ENCODE peak calls at places on chromosomes 16 and 17, in six cellular contexts. H, Q, A, Z, E and T are unnamed samples. For H3K9me3, the result is how much of the 10 kb centered on the place peaks cover.

GRCh38 chr16:27918755-27919154 is 144.8 kb downstream of the GSG1L start:
- DNase-seq in Q (no peak), H (no peak), Z (no peak), A (no peak), E (no peak), T (peak)

GRCh38 chr16:12120331-12120981 is 143.9 kb downstream of the SNX29 start:
- DNase-seq in Z (no peak), E (no peak), A (no peak), H (peak), Q (no peak), T (no peak)

GRCh38 chr17:74619077-74619673 is 4.4 kb downstream of the CD300E start:
- DNase-seq in E (no peak), Q (no peak), H (no peak), A (no peak), Z (no peak), T (no peak)

GRCh38 chr17:74987909-74988711 is 678 bp downstream of the CDR2L start:
- DNase-seq in E (peak), H (peak), Z (peak), Q (peak), A (peak), T (peak)

GRCh38 chr17:38554430-38555350 is 51.1 kb downstream of the SRCIN1 start:
- DNase-seq in Z (no peak), H (no peak), Q (no peak), A (no peak), E (no peak), T (no peak)

GRCh38 chr17:28908640-28909098 is 5.8 kb upstream of the DHRS13 start:
- DNase-seq in A (no peak), Z (peak), E (no peak), Q (no peak), H (no peak), T (peak)

GRCh38 chr17:5364156-5364555 is 55.3 kb downstream of the NUP88 start:
- DNase-seq in H (no peak), E (no peak), Q (no peak), Z (no peak), A (no peak), T (no peak)

GRCh38 chr17:34308376-34308775 is 10.9 kb upstream of the CCL8 start:
- DNase-seq in E (no peak), Q (no peak), A (no peak), Z (no peak), H (no peak), T (no peak)

GRCh38 chr16:2818278-2818876 is 1.3 kb downstream of the PRSS21 start:
- DNase-seq in Q (peak), H (no peak), Z (no peak), A (no peak), E (no peak), T (no peak)

DNA sequence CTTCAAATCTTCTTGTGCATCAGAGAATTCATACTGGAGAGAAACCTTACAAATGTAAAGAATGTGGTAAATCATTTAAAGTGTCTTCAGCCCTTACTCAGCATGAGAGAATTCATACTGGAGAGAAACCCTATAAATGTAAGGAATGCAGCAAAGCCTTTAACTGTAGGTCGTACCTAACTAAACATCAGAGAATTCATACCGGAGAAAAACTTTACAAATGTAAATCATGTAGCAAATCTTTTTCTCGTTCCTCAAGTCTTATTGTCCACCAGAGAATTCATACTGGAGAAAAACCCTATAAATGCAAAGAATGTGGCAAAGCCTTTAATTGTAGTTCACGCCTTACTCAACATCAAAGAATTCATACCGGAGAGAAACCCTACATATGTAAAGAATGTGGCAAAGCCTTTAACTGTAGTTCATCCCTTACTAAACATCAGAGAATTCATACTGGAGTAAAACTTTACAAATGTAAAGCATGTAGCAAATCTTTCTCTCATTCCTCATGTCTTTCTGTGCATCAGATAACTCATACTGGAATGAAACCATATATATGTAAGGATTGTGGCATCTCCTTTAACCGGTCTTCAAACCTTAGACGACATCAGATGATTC is 118.5 kb upstream of the ZNF267 start:
- DNase-seq in Q (no peak), A (no peak), H (no peak), E (no peak), Z (no peak), T (no peak)
- H3K9me3 ChIP-seq in Q (half or more), A (under half), H (half or more), E (under half), Z (half or more), T (under half)

GRCh38 chr16:16120382-16121184 is 102.7 kb downstream of the ABCC6 start:
- DNase-seq in E (no peak), Z (no peak), A (no peak), H (peak), Q (no peak), T (peak)
- TF ChIP-seq POLR2A in E (no peak), Z (no peak), A (no peak), H (no peak), Q (no peak), T (no peak)

GRCh38 chr17:83180264-83180995 is 101.0 kb downstream of the METRNL start:
- DNase-seq in Z (no peak), Q (peak), E (no peak), H (no peak), A (peak), T (no peak)

GRCh38 chr17:83178533-83179201 is 99.3 kb downstream of the METRNL start:
- DNase-seq in Z (peak), A (peak), H (no peak), Q (peak), E (no peak), T (no peak)

GRCh38 chr17:83179811-83180210 is 100.4 kb downstream of the METRNL start:
- DNase-seq in A (peak), E (no peak), Q (peak), H (no peak), Z (no peak), T (no peak)

GRCh38 chr17:83177611-83178532 is 98.5 kb downstream of the METRNL start:
- DNase-seq in Q (peak), Z (peak), E (no peak), A (peak), H (no peak), T (no peak)

GRCh38 chr17:83179378-83179777 is 100.0 kb downstream of the METRNL start:
- DNase-seq in Q (peak), Z (peak), A (peak), E (no peak), H (no peak), T (no peak)
- H3K9me3 ChIP-seq in Q (under half), Z (under half), A (under half), E (under half), H (under half), T (under half)

GRCh38 chr16:68085259-68086071 is at the start of gene NFATC3:
- DNase-seq in A (peak), Q (peak), E (peak), H (peak), Z (peak), T (peak)
- TF ChIP-seq POLR2A in A (peak), Q (no peak), E (peak), H (peak), Z (peak), T (no peak)

DNA sequence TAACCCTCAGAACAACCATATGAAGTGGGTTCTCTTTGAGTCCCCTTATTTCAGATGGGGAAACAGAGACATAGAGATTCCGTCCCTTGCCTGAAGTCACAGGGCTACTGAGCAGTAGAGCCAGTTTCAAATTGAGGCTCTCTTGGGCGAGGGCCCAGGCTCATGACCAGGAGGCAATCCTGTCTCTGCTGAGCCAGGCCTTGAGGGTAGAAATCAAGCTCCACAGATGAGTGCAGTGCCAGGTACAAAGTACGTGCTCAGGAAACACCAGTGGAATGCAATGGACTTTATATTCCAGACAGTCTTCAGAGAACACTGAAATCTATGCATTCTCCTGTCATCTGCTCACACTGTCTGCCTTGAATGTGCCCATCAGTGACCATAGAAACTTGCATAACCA is 291.7 kb upstream of the MAF start:
- DNase-seq in Q (no peak), E (no peak), H (no peak), Z (no peak), A (no peak), T (no peak)
- H3K9me3 ChIP-seq in Q (under half), E (under half), H (under half), Z (under half), A (under half), T (under half)

GRCh38 chr17:7107795-7108559 is 6.6 kb downstream of the ASGR2 start:
- DNase-seq in E (no peak), Q (no peak), H (no peak), Z (no peak), A (no peak), T (no peak)

GRCh38 chr17:7109461-7110322 is 4.9 kb downstream of the ASGR2 start:
- DNase-seq in H (no peak), E (no peak), Z (no peak), A (no peak), Q (no peak), T (no peak)

GRCh38 chr17:7108981-7109380 is 5.6 kb downstream of the ASGR2 start:
- DNase-seq in H (no peak), A (no peak), Q (no peak), Z (no peak), E (no peak), T (no peak)

GRCh38 chr17:7107012-7107754 is 7.4 kb downstream of the ASGR2 start:
- DNase-seq in Z (no peak), E (no peak), Q (no peak), A (no peak), H (no peak), T (no peak)

DNA sequence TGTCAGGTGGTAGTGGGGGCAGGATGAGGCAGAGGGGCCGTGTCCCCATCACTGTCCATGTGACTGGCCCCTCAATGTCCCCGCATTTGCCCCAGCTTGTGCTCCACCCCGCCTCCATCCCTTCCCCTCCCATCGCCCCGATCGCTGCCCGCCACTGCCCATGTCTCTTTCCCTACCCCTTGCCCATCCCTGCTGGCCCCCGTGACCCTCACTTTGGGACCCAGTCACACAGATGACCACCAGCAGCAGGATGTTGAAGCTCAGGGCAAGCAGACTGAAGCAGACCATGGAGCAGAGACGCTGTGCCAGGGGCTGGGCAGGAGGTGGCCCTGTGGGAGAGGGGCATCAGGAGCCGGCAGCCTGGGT is 6.1 kb downstream of the ASGR2 start:
- DNase-seq in A (no peak), E (no peak), Z (no peak), H (no peak), Q (no peak), T (no peak)
- TF ChIP-seq POLR2A in A (no peak), E (no peak), Z (no peak), H (no peak), Q (no peak), T (no peak)

DNA sequence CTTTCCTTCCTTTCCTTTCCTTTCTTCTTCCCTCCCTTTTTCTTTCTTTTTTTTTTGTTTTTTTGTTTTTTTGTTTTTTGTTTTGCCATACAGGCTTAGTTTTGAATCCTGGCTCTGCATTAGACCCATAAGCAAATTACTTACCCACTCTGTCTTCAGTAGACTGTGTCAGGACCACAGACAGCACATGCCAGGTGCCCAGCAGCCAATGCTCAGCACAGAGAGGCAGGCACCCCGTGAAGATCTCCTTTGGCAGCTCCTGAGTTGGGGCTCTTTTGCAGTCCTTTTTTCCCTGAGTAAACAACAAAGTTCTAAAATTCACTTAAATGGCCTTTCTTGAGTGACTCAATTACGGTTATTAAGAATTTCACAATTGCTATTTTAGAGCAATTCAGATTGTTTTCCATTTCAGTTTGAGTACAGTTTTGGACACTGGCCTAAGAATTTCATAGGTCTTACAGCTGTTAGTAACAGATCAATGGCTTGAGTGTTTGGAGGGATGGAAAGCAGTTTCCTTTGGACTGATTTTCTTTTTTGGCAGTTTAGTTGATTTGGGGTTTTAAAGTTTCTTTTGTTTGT is 26.2 kb upstream of the SLC5A11 start:
- DNase-seq in Z (no peak), E (no peak), Q (no peak), A (no peak), H (no peak), T (no peak)
- H3K9me3 ChIP-seq in Z (under half), E (under half), Q (under half), A (under half), H (under half), T (under half)

GRCh38 chr17:77459018-77459755 is 318.4 kb downstream of the SEC14L1 start:
- DNase-seq in H (peak), Q (no peak), A (no peak), E (no peak), Z (no peak), T (no peak)
- TF ChIP-seq POLR2A in H (no peak), Q (no peak), A (no peak), E (no peak), Z (no peak), T (no peak)

DNA sequence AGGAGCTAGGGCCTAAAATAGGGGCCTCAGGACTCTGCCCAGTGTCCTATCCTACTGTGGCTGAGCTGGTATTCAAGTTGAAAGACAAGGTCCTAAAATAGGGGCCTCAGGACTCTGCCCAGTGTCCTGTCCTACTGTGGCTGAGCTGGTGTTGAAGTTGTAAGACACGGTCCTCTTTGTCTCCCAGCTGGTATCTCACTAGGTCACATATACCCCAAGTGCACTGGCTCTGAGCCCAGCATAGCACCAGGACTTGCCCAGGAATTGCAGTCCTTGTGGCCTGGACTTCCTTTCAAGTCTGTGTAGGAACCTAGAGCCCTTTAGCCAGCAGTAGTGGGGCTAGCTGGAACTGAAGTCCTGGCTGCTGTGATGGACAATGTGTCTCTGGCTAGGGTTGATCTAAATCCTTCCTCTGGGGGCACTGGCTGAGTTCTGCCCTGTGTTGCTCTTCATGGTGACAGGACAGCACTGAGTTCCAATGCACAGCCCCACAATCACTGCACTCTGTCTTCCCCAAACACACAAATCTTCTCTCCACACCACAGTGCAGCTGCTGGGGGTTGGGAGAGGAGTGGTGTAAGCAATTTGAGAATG is 260.5 kb downstream of the HAPSTR1 start:
- DNase-seq in A (no peak), Q (no peak), Z (no peak), H (peak), E (no peak), T (no peak)
- H3K9me3 ChIP-seq in A (under half), Q (under half), Z (under half), H (under half), E (under half), T (under half)